ENCODE peak calls at places on chromosomes 12 and 14, in seven cellular contexts. One of them, this sample, is unnamed.

GRCh38 chr12:103833095-103833777 is 7.8 kb downstream of the NT5DC3 start:
- DNase-seq in heart left ventricle: no peak
- DNase-seq in transverse colon: no peak
- DNase-seq in ovary: no peak
- DNase-seq in A673: no peak
- DNase-seq in kidney epithelial cell: no peak
- DNase-seq in astrocyte of the spinal cord: no peak
- DNase-seq in this sample: no peak

GRCh38 chr14:28303248-28303647 is 463.3 kb upstream of the FOXG1 start:
- DNase-seq in heart left ventricle: no peak
- DNase-seq in transverse colon: no peak
- DNase-seq in ovary: no peak
- DNase-seq in A673: no peak
- DNase-seq in kidney epithelial cell: no peak
- DNase-seq in astrocyte of the spinal cord: peak
- DNase-seq in this sample: no peak

GRCh38 chr12:67940780-67941243 is 48.4 kb upstream of the IFNG-AS1 start:
- DNase-seq in heart left ventricle: no peak
- DNase-seq in transverse colon: peak
- DNase-seq in ovary: no peak
- DNase-seq in A673: no peak
- DNase-seq in kidney epithelial cell: no peak
- DNase-seq in astrocyte of the spinal cord: peak
- DNase-seq in this sample: no peak

GRCh38 chr12:95538002-95538401 is 13.3 kb downstream of the USP44 start:
- DNase-seq in heart left ventricle: no peak
- DNase-seq in transverse colon: no peak
- DNase-seq in ovary: no peak
- DNase-seq in A673: no peak
- DNase-seq in kidney epithelial cell: no peak
- DNase-seq in astrocyte of the spinal cord: no peak
- DNase-seq in this sample: no peak

GRCh38 chr12:48351022-48351708 is 446 bp upstream of the ZNF641 start:
- DNase-seq in heart left ventricle: peak
- DNase-seq in transverse colon: peak
- DNase-seq in ovary: peak
- DNase-seq in A673: peak
- DNase-seq in kidney epithelial cell: peak
- DNase-seq in astrocyte of the spinal cord: peak
- DNase-seq in this sample: no peak

GRCh38 chr12:43349863-43350262 is 202.1 kb downstream of the ADAMTS20 start:
- DNase-seq in heart left ventricle: no peak
- DNase-seq in transverse colon: no peak
- DNase-seq in ovary: no peak
- DNase-seq in A673: peak
- DNase-seq in kidney epithelial cell: no peak
- DNase-seq in astrocyte of the spinal cord: peak
- DNase-seq in this sample: no peak

GRCh38 chr14:102999227-102999895 is 58.0 kb downstream of the CDC42BPB start:
- DNase-seq in heart left ventricle: no peak
- DNase-seq in transverse colon: no peak
- DNase-seq in ovary: no peak
- DNase-seq in A673: no peak
- DNase-seq in kidney epithelial cell: no peak
- DNase-seq in astrocyte of the spinal cord: peak
- DNase-seq in this sample: no peak

GRCh38 chr12:63857771-63858670 is 13.5 kb downstream of the SRGAP1 start:
- DNase-seq in heart left ventricle: no peak
- DNase-seq in transverse colon: no peak
- DNase-seq in ovary: no peak
- DNase-seq in A673: no peak
- DNase-seq in kidney epithelial cell: no peak
- DNase-seq in astrocyte of the spinal cord: peak
- DNase-seq in this sample: no peak

GRCh38 chr12:110763578-110763977 is 20.9 kb upstream of the PPP1CC start:
- DNase-seq in heart left ventricle: no peak
- DNase-seq in transverse colon: no peak
- DNase-seq in ovary: no peak
- DNase-seq in A673: no peak
- DNase-seq in kidney epithelial cell: no peak
- DNase-seq in astrocyte of the spinal cord: no peak
- DNase-seq in this sample: no peak

GRCh38 chr12:14187966-14188365 is 177.5 kb upstream of the ATF7IP start:
- DNase-seq in heart left ventricle: no peak
- DNase-seq in transverse colon: no peak
- DNase-seq in ovary: no peak
- DNase-seq in A673: no peak
- DNase-seq in kidney epithelial cell: no peak
- DNase-seq in astrocyte of the spinal cord: no peak
- DNase-seq in this sample: no peak

GRCh38 chr12:51662728-51663154 is 71.7 kb downstream of the SCN8A start:
- DNase-seq in heart left ventricle: no peak
- DNase-seq in transverse colon: no peak
- DNase-seq in ovary: no peak
- DNase-seq in A673: no peak
- DNase-seq in kidney epithelial cell: no peak
- DNase-seq in astrocyte of the spinal cord: no peak
- DNase-seq in this sample: no peak

GRCh38 chr12:50985322-50985721 is 33.0 kb downstream of the HIGD1C start:
- DNase-seq in heart left ventricle: no peak
- DNase-seq in transverse colon: no peak
- DNase-seq in ovary: no peak
- DNase-seq in A673: no peak
- DNase-seq in kidney epithelial cell: no peak
- DNase-seq in astrocyte of the spinal cord: peak
- DNase-seq in this sample: no peak

GRCh38 chr14:85595981-85596380 is 66.0 kb downstream of the FLRT2 start:
- DNase-seq in heart left ventricle: no peak
- DNase-seq in transverse colon: no peak
- DNase-seq in ovary: no peak
- DNase-seq in A673: no peak
- DNase-seq in kidney epithelial cell: no peak
- DNase-seq in astrocyte of the spinal cord: no peak
- DNase-seq in this sample: no peak

GRCh38 chr14:31582286-31582691 is 21.1 kb downstream of the NUBPL start:
- DNase-seq in heart left ventricle: no peak
- DNase-seq in transverse colon: no peak
- DNase-seq in ovary: peak
- DNase-seq in A673: peak
- DNase-seq in kidney epithelial cell: no peak
- DNase-seq in astrocyte of the spinal cord: peak
- DNase-seq in this sample: no peak

GRCh38 chr12:43348221-43348620 is 203.8 kb downstream of the ADAMTS20 start:
- DNase-seq in heart left ventricle: no peak
- DNase-seq in transverse colon: no peak
- DNase-seq in ovary: no peak
- DNase-seq in A673: no peak
- DNase-seq in kidney epithelial cell: no peak
- DNase-seq in astrocyte of the spinal cord: no peak
- DNase-seq in this sample: no peak

GRCh38 chr12:117473856-117474255 is 112.4 kb upstream of the NOS1 start:
- DNase-seq in heart left ventricle: no peak
- DNase-seq in transverse colon: no peak
- DNase-seq in ovary: no peak
- DNase-seq in A673: no peak
- DNase-seq in kidney epithelial cell: no peak
- DNase-seq in astrocyte of the spinal cord: no peak
- DNase-seq in this sample: no peak

DNA sequence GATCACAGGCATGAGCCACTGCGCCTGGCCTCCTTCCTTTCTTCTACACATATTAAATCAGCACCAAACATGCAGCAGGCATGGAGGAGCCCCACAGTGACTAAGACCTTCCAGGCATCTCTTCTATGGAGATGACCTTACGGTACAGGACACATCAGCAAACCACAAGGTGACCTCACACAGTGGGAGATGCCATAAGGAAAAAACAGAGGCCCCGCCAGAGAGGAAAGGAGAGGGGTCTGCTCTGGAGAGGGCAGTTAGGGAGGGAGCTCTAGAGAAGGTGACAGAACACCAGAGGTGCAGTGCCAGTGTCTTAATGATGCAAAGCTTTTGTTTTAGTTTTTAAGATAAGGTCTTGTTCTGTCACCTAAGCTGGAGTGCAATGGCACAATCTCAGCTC is 81.1 kb upstream of the ESRRB start:
- DNase-seq in heart left ventricle: no peak
- DNase-seq in transverse colon: no peak
- DNase-seq in ovary: no peak
- DNase-seq in A673: no peak
- DNase-seq in kidney epithelial cell: no peak
- DNase-seq in astrocyte of the spinal cord: no peak
- DNase-seq in this sample: no peak
- TF ChIP-seq CTCF in heart left ventricle: no peak
- TF ChIP-seq CTCF in transverse colon: no peak
- TF ChIP-seq CTCF in ovary: no peak
- TF ChIP-seq CTCF in A673: no peak
- TF ChIP-seq CTCF in kidney epithelial cell: no peak
- TF ChIP-seq CTCF in astrocyte of the spinal cord: no peak
- TF ChIP-seq CTCF in this sample: no peak

DNA sequence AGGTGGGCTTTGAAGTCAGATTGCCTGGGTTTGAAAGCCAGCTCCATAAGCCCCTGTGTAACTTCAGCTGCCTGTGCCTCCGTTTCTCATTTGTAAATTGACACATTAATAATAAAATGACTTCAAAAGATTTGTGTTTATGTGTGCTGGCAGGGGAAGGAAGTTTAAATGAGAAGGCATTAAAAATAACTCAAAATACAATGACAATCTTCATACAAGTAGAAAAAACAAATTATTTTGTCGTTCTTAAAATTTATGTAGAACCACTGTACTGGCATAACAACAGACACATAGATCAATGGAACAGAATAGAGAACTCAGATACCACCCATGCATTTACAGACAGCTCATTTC is 83.0 kb downstream of the PPM1A start:
- DNase-seq in heart left ventricle: no peak
- DNase-seq in transverse colon: no peak
- DNase-seq in ovary: no peak
- DNase-seq in A673: no peak
- DNase-seq in kidney epithelial cell: no peak
- DNase-seq in astrocyte of the spinal cord: no peak
- DNase-seq in this sample: no peak
- TF ChIP-seq CTCF in heart left ventricle: no peak
- TF ChIP-seq CTCF in transverse colon: no peak
- TF ChIP-seq CTCF in ovary: no peak
- TF ChIP-seq CTCF in A673: peak
- TF ChIP-seq CTCF in kidney epithelial cell: no peak
- TF ChIP-seq CTCF in astrocyte of the spinal cord: no peak
- TF ChIP-seq CTCF in this sample: no peak

GRCh38 chr14:97299661-97300060 is 502.5 kb downstream of the VRK1 start:
- DNase-seq in heart left ventricle: no peak
- DNase-seq in transverse colon: no peak
- DNase-seq in ovary: no peak
- DNase-seq in A673: peak
- DNase-seq in kidney epithelial cell: no peak
- DNase-seq in astrocyte of the spinal cord: no peak
- DNase-seq in this sample: no peak

GRCh38 chr14:97298775-97299174 is 501.6 kb downstream of the VRK1 start:
- DNase-seq in heart left ventricle: no peak
- DNase-seq in transverse colon: no peak
- DNase-seq in ovary: no peak
- DNase-seq in A673: no peak
- DNase-seq in kidney epithelial cell: no peak
- DNase-seq in astrocyte of the spinal cord: no peak
- DNase-seq in this sample: no peak

GRCh38 chr14:97295108-97295710 is 498.0 kb downstream of the VRK1 start:
- DNase-seq in heart left ventricle: no peak
- DNase-seq in transverse colon: no peak
- DNase-seq in ovary: no peak
- DNase-seq in A673: no peak
- DNase-seq in kidney epithelial cell: no peak
- DNase-seq in astrocyte of the spinal cord: no peak
- DNase-seq in this sample: no peak

GRCh38 chr14:97301931-97302559 is 504.9 kb downstream of the VRK1 start:
- DNase-seq in heart left ventricle: no peak
- DNase-seq in transverse colon: no peak
- DNase-seq in ovary: no peak
- DNase-seq in A673: peak
- DNase-seq in kidney epithelial cell: no peak
- DNase-seq in astrocyte of the spinal cord: no peak
- DNase-seq in this sample: no peak

DNA sequence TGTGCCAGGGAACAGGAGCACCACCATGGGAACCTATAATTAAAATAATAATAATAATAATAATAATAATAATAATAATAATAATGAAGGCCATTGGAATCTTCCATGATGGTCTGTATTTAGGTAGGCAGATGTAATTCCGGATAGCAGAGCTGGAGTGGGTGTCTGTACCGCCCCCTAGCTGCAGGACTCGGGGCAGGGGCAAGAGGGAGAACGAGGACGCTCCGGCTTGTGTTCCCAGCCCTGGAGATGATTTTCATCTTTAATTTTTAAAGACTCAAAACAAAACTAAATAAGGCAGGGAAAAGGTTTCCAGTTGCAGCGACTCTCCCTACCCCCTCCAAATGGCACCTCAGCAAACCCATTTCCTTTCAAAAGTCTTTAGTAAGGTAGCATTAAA is 501.1 kb downstream of the VRK1 start:
- DNase-seq in heart left ventricle: no peak
- DNase-seq in transverse colon: no peak
- DNase-seq in ovary: no peak
- DNase-seq in A673: peak
- DNase-seq in kidney epithelial cell: no peak
- DNase-seq in astrocyte of the spinal cord: no peak
- DNase-seq in this sample: no peak
- TF ChIP-seq CTCF in heart left ventricle: no peak
- TF ChIP-seq CTCF in transverse colon: peak
- TF ChIP-seq CTCF in ovary: no peak
- TF ChIP-seq CTCF in A673: peak
- TF ChIP-seq CTCF in kidney epithelial cell: peak
- TF ChIP-seq CTCF in astrocyte of the spinal cord: peak
- TF ChIP-seq CTCF in this sample: no peak

GRCh38 chr12:4148418-4149056 is 125.0 kb upstream of the CCND2 start:
- DNase-seq in heart left ventricle: peak
- DNase-seq in transverse colon: peak
- DNase-seq in ovary: no peak
- DNase-seq in A673: no peak
- DNase-seq in kidney epithelial cell: no peak
- DNase-seq in astrocyte of the spinal cord: no peak
- DNase-seq in this sample: no peak
- TF ChIP-seq CTCF in heart left ventricle: no peak
- TF ChIP-seq CTCF in transverse colon: no peak
- TF ChIP-seq CTCF in ovary: no peak
- TF ChIP-seq CTCF in A673: no peak
- TF ChIP-seq CTCF in kidney epithelial cell: no peak
- TF ChIP-seq CTCF in astrocyte of the spinal cord: no peak
- TF ChIP-seq CTCF in this sample: no peak

GRCh38 chr14:54565236-54566151 is 1.4 kb upstream of the SAMD4A start:
- DNase-seq in heart left ventricle: peak
- DNase-seq in transverse colon: peak
- DNase-seq in ovary: peak
- DNase-seq in A673: peak
- DNase-seq in kidney epithelial cell: no peak
- DNase-seq in astrocyte of the spinal cord: peak
- DNase-seq in this sample: peak
- TF ChIP-seq CTCF in heart left ventricle: peak
- TF ChIP-seq CTCF in transverse colon: no peak
- TF ChIP-seq CTCF in ovary: no peak
- TF ChIP-seq CTCF in A673: no peak
- TF ChIP-seq CTCF in kidney epithelial cell: peak
- TF ChIP-seq CTCF in astrocyte of the spinal cord: peak
- TF ChIP-seq CTCF in this sample: peak

GRCh38 chr12:131591136-131591535 is 119.8 kb upstream of the SFSWAP start:
- DNase-seq in heart left ventricle: no peak
- DNase-seq in transverse colon: no peak
- DNase-seq in ovary: no peak
- DNase-seq in A673: no peak
- DNase-seq in kidney epithelial cell: no peak
- DNase-seq in astrocyte of the spinal cord: no peak
- DNase-seq in this sample: no peak
- TF ChIP-seq CTCF in heart left ventricle: no peak
- TF ChIP-seq CTCF in transverse colon: no peak
- TF ChIP-seq CTCF in ovary: no peak
- TF ChIP-seq CTCF in A673: no peak
- TF ChIP-seq CTCF in kidney epithelial cell: no peak
- TF ChIP-seq CTCF in astrocyte of the spinal cord: no peak
- TF ChIP-seq CTCF in this sample: no peak

GRCh38 chr14:81435578-81436295 is 35.6 kb upstream of the STON2 start:
- DNase-seq in heart left ventricle: peak
- DNase-seq in transverse colon: peak
- DNase-seq in ovary: peak
- DNase-seq in A673: peak
- DNase-seq in kidney epithelial cell: peak
- DNase-seq in astrocyte of the spinal cord: peak
- DNase-seq in this sample: peak
- TF ChIP-seq CTCF in heart left ventricle: no peak
- TF ChIP-seq CTCF in transverse colon: no peak
- TF ChIP-seq CTCF in ovary: no peak
- TF ChIP-seq CTCF in A673: no peak
- TF ChIP-seq CTCF in kidney epithelial cell: no peak
- TF ChIP-seq CTCF in astrocyte of the spinal cord: no peak
- TF ChIP-seq CTCF in this sample: no peak